ENCODE peak calls at places on chromosomes 7 and 10, in five cellular contexts. One of them, this sample, is unnamed. For H3K9me3 and H3K36me3, the result is how much of the 10 kb centered on the place peaks cover.

GRCh38 chr10:30671011-30671616 is 41.6 kb upstream of the LYZL2 start:
- DNase-seq in gastrocnemius medialis: no peak
- DNase-seq in kidney: no peak
- DNase-seq in adrenal gland: peak
- DNase-seq in mammary epithelial cell: peak
- DNase-seq in this sample: no peak

GRCh38 chr7:150371131-150371995 is 2.7 kb downstream of the REPIN1 start:
- DNase-seq in kidney: no peak
- DNase-seq in adrenal gland: no peak
- DNase-seq in gastrocnemius medialis: no peak
- DNase-seq in mammary epithelial cell: no peak
- DNase-seq in this sample: no peak

GRCh38 chr7:73721237-73721848 is 1.9 kb upstream of the STX1A start:
- DNase-seq in mammary epithelial cell: no peak
- DNase-seq in gastrocnemius medialis: peak
- DNase-seq in kidney: no peak
- DNase-seq in adrenal gland: peak
- DNase-seq in this sample: no peak

GRCh38 chr7:36969376-36969775 is 245.1 kb upstream of the AOAH start:
- DNase-seq in gastrocnemius medialis: no peak
- DNase-seq in mammary epithelial cell: no peak
- DNase-seq in kidney: no peak
- DNase-seq in adrenal gland: no peak
- DNase-seq in this sample: no peak

GRCh38 chr10:47252093-47252780 is 47.8 kb upstream of the GDF10 start:
- DNase-seq in kidney: no peak
- DNase-seq in gastrocnemius medialis: no peak
- DNase-seq in adrenal gland: no peak
- DNase-seq in mammary epithelial cell: no peak
- DNase-seq in this sample: no peak

GRCh38 chr10:72171175-72171630 is 44.6 kb upstream of the ANAPC16 start:
- DNase-seq in kidney: no peak
- DNase-seq in gastrocnemius medialis: no peak
- DNase-seq in adrenal gland: peak
- DNase-seq in mammary epithelial cell: peak
- DNase-seq in this sample: no peak

GRCh38 chr7:137967143-137968018 is 34.5 kb downstream of the CREB3L2 start:
- DNase-seq in gastrocnemius medialis: no peak
- DNase-seq in adrenal gland: no peak
- DNase-seq in kidney: no peak
- DNase-seq in mammary epithelial cell: no peak
- DNase-seq in this sample: no peak

GRCh38 chr10:69142983-69143382 is 19.0 kb downstream of the VPS26A start:
- DNase-seq in adrenal gland: no peak
- DNase-seq in kidney: no peak
- DNase-seq in gastrocnemius medialis: no peak
- DNase-seq in mammary epithelial cell: no peak
- DNase-seq in this sample: no peak

GRCh38 chr7:151756076-151756731 is 120.7 kb downstream of the PRKAG2 start:
- DNase-seq in kidney: peak
- DNase-seq in mammary epithelial cell: peak
- DNase-seq in gastrocnemius medialis: no peak
- DNase-seq in adrenal gland: peak
- DNase-seq in this sample: peak

GRCh38 chr7:75711634-75712494 is 26.9 kb downstream of the HIP1 start:
- DNase-seq in adrenal gland: no peak
- DNase-seq in kidney: no peak
- DNase-seq in gastrocnemius medialis: no peak
- DNase-seq in mammary epithelial cell: no peak
- DNase-seq in this sample: no peak

GRCh38 chr7:149004405-149005370 is 23.6 kb downstream of the PDIA4 start:
- DNase-seq in adrenal gland: no peak
- DNase-seq in gastrocnemius medialis: no peak
- DNase-seq in kidney: no peak
- DNase-seq in mammary epithelial cell: no peak
- DNase-seq in this sample: no peak

GRCh38 chr10:44858988-44859387 is 52.1 kb upstream of the TMEM72 start:
- DNase-seq in kidney: no peak
- DNase-seq in adrenal gland: no peak
- DNase-seq in mammary epithelial cell: no peak
- DNase-seq in gastrocnemius medialis: no peak
- DNase-seq in this sample: no peak

GRCh38 chr10:113177163-113177935 is 227.3 kb downstream of the TCF7L2 start:
- DNase-seq in gastrocnemius medialis: no peak
- DNase-seq in mammary epithelial cell: no peak
- DNase-seq in adrenal gland: no peak
- DNase-seq in kidney: no peak
- DNase-seq in this sample: peak

GRCh38 chr10:26355241-26355640 is 82.9 kb upstream of the APBB1IP start:
- DNase-seq in mammary epithelial cell: no peak
- DNase-seq in kidney: no peak
- DNase-seq in adrenal gland: no peak
- DNase-seq in gastrocnemius medialis: no peak
- DNase-seq in this sample: no peak

GRCh38 chr10:131905603-131906268 is 4.9 kb downstream of the PPP2R2D start:
- DNase-seq in kidney: peak
- DNase-seq in adrenal gland: peak
- DNase-seq in gastrocnemius medialis: no peak
- DNase-seq in mammary epithelial cell: no peak
- DNase-seq in this sample: no peak

GRCh38 chr10:2214805-2215204 is 477.5 kb upstream of the ADARB2 start:
- DNase-seq in kidney: no peak
- DNase-seq in mammary epithelial cell: peak
- DNase-seq in adrenal gland: no peak
- DNase-seq in gastrocnemius medialis: no peak
- DNase-seq in this sample: no peak

GRCh38 chr10:116668018-116668417 is 47.3 kb downstream of the PNLIPRP2 start:
- DNase-seq in kidney: no peak
- DNase-seq in mammary epithelial cell: no peak
- DNase-seq in gastrocnemius medialis: no peak
- DNase-seq in adrenal gland: no peak
- DNase-seq in this sample: no peak

GRCh38 chr10:129868470-129869035 is 95.5 kb downstream of the EBF3 start:
- DNase-seq in kidney: no peak
- DNase-seq in gastrocnemius medialis: no peak
- DNase-seq in mammary epithelial cell: no peak
- DNase-seq in adrenal gland: no peak
- DNase-seq in this sample: no peak

GRCh38 chr10:129441391-129442009 is 25.5 kb upstream of the MGMT start:
- DNase-seq in gastrocnemius medialis: no peak
- DNase-seq in adrenal gland: no peak
- DNase-seq in mammary epithelial cell: no peak
- DNase-seq in kidney: no peak
- DNase-seq in this sample: no peak

GRCh38 chr7:115775981-115776380 is 254.6 kb downstream of the TFEC start:
- DNase-seq in gastrocnemius medialis: no peak
- DNase-seq in mammary epithelial cell: no peak
- DNase-seq in kidney: no peak
- DNase-seq in adrenal gland: no peak
- DNase-seq in this sample: no peak

GRCh38 chr7:134752006-134752760 is 27.3 kb upstream of the CALD1 start:
- DNase-seq in adrenal gland: no peak
- DNase-seq in gastrocnemius medialis: no peak
- DNase-seq in mammary epithelial cell: peak
- DNase-seq in kidney: no peak
- DNase-seq in this sample: no peak

GRCh38 chr7:17816903-17817302 is 123.4 kb downstream of the SNX13 start:
- DNase-seq in gastrocnemius medialis: no peak
- DNase-seq in mammary epithelial cell: no peak
- DNase-seq in adrenal gland: no peak
- DNase-seq in kidney: no peak
- DNase-seq in this sample: no peak

GRCh38 chr7:1510780-1511154 is 6.6 kb upstream of the INTS1 start:
- DNase-seq in mammary epithelial cell: no peak
- DNase-seq in gastrocnemius medialis: no peak
- DNase-seq in kidney: no peak
- DNase-seq in adrenal gland: no peak
- DNase-seq in this sample: no peak

GRCh38 chr7:98998821-98999725 is 120.7 kb downstream of the TRRAP start:
- DNase-seq in gastrocnemius medialis: no peak
- DNase-seq in adrenal gland: no peak
- DNase-seq in kidney: no peak
- DNase-seq in mammary epithelial cell: no peak
- DNase-seq in this sample: no peak

GRCh38 chr10:63666836-63667383 is 145.7 kb downstream of the REEP3 start:
- DNase-seq in mammary epithelial cell: peak
- DNase-seq in gastrocnemius medialis: no peak
- DNase-seq in kidney: no peak
- DNase-seq in adrenal gland: peak
- DNase-seq in this sample: no peak

GRCh38 chr10:10817609-10818008 is 200.1 kb upstream of the CELF2 start:
- DNase-seq in kidney: no peak
- DNase-seq in adrenal gland: no peak
- DNase-seq in gastrocnemius medialis: no peak
- DNase-seq in mammary epithelial cell: no peak
- DNase-seq in this sample: no peak

GRCh38 chr10:124025152-124025551 is 68.2 kb downstream of the CHST15 start:
- DNase-seq in kidney: peak
- DNase-seq in gastrocnemius medialis: no peak
- DNase-seq in mammary epithelial cell: no peak
- DNase-seq in adrenal gland: no peak
- DNase-seq in this sample: no peak

GRCh38 chr10:54133201-54133600 is 667.8 kb downstream of the PCDH15 start:
- DNase-seq in adrenal gland: no peak
- DNase-seq in gastrocnemius medialis: no peak
- DNase-seq in kidney: no peak
- DNase-seq in mammary epithelial cell: no peak
- DNase-seq in this sample: no peak

GRCh38 chr10:10499839-10500238 is 517.8 kb upstream of the CELF2 start:
- DNase-seq in kidney: no peak
- DNase-seq in adrenal gland: no peak
- DNase-seq in gastrocnemius medialis: no peak
- DNase-seq in mammary epithelial cell: no peak
- DNase-seq in this sample: no peak

GRCh38 chr10:86914734-86915133 is 42.7 kb downstream of the MMRN2 start:
- DNase-seq in adrenal gland: no peak
- DNase-seq in kidney: no peak
- DNase-seq in gastrocnemius medialis: no peak
- DNase-seq in mammary epithelial cell: no peak
- DNase-seq in this sample: no peak

GRCh38 chr7:11636274-11636673 is 195.7 kb downstream of the THSD7A start:
- DNase-seq in adrenal gland: no peak
- DNase-seq in kidney: peak
- DNase-seq in mammary epithelial cell: no peak
- DNase-seq in gastrocnemius medialis: no peak
- DNase-seq in this sample: peak

GRCh38 chr10:85851300-85851699 is 515.3 kb downstream of the GRID1 start:
- DNase-seq in gastrocnemius medialis: no peak
- DNase-seq in mammary epithelial cell: no peak
- DNase-seq in kidney: no peak
- DNase-seq in adrenal gland: no peak
- DNase-seq in this sample: no peak

GRCh38 chr7:47236480-47237208 is 345.3 kb downstream of the TNS3 start:
- DNase-seq in adrenal gland: no peak
- DNase-seq in mammary epithelial cell: no peak
- DNase-seq in gastrocnemius medialis: no peak
- DNase-seq in kidney: no peak
- DNase-seq in this sample: no peak

DNA sequence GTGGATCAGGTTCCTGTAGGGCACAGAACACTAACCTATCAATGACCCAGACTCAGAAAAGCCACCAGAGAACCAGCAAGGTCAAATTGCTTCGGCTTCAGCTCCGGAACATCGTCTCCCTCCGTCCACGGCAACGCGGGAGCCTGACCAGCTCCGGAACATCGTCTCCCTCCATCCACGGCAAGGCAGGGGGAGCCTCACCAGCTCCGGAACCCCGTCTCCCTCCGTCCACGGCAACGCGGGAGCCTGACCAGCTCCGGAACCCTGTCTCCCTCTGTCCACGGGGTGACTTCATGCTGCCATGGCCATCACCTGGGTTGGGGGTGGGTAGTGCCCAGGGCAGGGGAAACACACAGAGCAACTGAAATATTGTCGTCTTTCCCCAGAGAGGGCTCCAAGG is 403.4 kb downstream of the DNAJB6 start:
- DNase-seq in adrenal gland: no peak
- DNase-seq in gastrocnemius medialis: no peak
- DNase-seq in kidney: no peak
- DNase-seq in mammary epithelial cell: no peak
- DNase-seq in this sample: no peak
- H3K9me3 ChIP-seq in adrenal gland: under half
- H3K9me3 ChIP-seq in gastrocnemius medialis: under half
- H3K9me3 ChIP-seq in kidney: under half
- H3K9me3 ChIP-seq in mammary epithelial cell: under half
- H3K9me3 ChIP-seq in this sample: under half

DNA sequence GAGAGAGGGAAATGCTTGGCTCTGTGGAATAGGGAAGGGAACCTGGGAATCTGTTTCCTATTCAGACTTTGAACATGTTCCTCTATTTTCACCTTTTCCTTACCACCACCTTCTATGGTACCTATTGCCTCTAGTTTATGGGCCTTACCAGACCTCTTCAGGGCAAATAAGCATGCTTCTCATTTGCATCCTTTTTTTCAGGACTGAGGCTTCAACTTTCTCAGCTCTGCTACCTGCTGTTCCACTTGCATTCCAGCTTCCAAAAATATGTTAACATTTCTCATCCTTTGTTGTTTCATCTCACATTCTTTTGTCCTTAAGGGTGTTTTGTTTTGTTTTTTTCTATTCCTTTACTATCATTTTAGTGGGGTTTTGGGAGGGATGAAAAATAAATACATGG is 77.9 kb upstream of the MXI1 start:
- DNase-seq in mammary epithelial cell: no peak
- DNase-seq in gastrocnemius medialis: no peak
- DNase-seq in adrenal gland: no peak
- DNase-seq in kidney: no peak
- DNase-seq in this sample: no peak
- H3K36me3 ChIP-seq in mammary epithelial cell: under half
- H3K36me3 ChIP-seq in gastrocnemius medialis: under half
- H3K36me3 ChIP-seq in adrenal gland: under half
- H3K36me3 ChIP-seq in kidney: under half
- H3K36me3 ChIP-seq in this sample: under half

DNA sequence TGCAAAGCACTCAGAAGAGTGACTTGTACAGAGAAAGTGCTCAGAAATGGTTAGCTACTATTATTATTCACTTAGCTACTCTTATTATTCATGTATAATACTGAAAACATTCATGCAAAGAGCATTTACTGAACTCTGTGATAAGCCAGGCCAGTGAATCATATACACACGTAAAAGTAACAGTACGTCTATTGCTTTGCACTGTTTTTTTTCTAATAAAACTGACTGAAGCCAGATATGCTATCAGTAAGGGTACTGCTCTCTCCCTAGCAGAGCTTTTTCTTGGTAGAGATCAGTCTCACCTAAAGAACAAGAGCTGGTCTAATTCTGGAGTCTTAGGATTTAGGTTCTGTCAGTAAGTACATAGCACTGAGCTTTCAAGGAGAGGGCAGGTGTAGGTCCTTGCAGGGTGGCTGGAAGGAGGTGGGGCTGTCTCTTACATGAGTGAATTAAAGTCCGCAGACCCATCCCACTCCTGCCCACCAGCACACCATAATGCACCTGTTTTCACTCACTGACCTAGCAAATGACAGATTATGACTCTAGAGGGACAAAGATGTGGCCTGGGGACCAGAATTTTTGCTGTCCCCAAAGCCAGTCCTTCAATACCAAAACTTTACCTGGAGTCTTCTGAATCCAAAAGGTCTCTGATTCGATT is 145.9 kb downstream of the ARID5B start:
- DNase-seq in gastrocnemius medialis: no peak
- DNase-seq in kidney: no peak
- DNase-seq in adrenal gland: no peak
- DNase-seq in mammary epithelial cell: no peak
- DNase-seq in this sample: no peak
- H3K4me3 ChIP-seq in gastrocnemius medialis: no peak
- H3K4me3 ChIP-seq in kidney: no peak
- H3K4me3 ChIP-seq in adrenal gland: no peak
- H3K4me3 ChIP-seq in mammary epithelial cell: no peak
- H3K4me3 ChIP-seq in this sample: no peak

GRCh38 chr7:157970744-157971143 is 616.9 kb downstream of the PTPRN2 start:
- DNase-seq in gastrocnemius medialis: no peak
- DNase-seq in mammary epithelial cell: no peak
- DNase-seq in adrenal gland: no peak
- DNase-seq in kidney: no peak
- DNase-seq in this sample: no peak
- H3K9me3 ChIP-seq in gastrocnemius medialis: under half
- H3K9me3 ChIP-seq in mammary epithelial cell: under half
- H3K9me3 ChIP-seq in adrenal gland: under half
- H3K9me3 ChIP-seq in kidney: under half
- H3K9me3 ChIP-seq in this sample: under half